ENCODE peak calls at places on chromosomes 2 and 18, in four cellular contexts. E is kidney tubule cell, S is HL-60, U is tibial nerve. W is an unnamed sample.
A peak's percentile ranks its signal among the peaks of the same experiment; 100 is the strongest.

GRCh38 chr2:173414823-173415322 is 60.2 kb downstream of the CDCA7 start:
- DNase-seq in E (peak; percentile 66), S (no peak), U (no peak), W (peak; percentile 19)

GRCh38 chr2:208320686-208321085 is 54.6 kb downstream of the PIKFYVE start:
- DNase-seq in E (no peak), S (no peak), U (peak; percentile 47), W (no peak)

GRCh38 chr18:79422022-79422782 is 26.5 kb downstream of the NFATC1 start:
- DNase-seq in E (no peak), S (no peak), U (peak; percentile 66), W (no peak)

GRCh38 chr2:169472249-169472648 is 7.0 kb upstream of the BBS5 start:
- DNase-seq in E (no peak), S (no peak), U (no peak), W (no peak)

GRCh38 chr2:57080035-57080434 is 896.2 kb downstream of the CCDC85A start:
- DNase-seq in E (no peak), S (no peak), U (no peak), W (no peak)

GRCh38 chr18:34592961-34593382 is 117.1 kb upstream of the DTNA start:
- DNase-seq in E (peak; percentile 89), S (no peak), U (peak; percentile 7), W (peak; percentile 45)

GRCh38 chr2:64750817-64751285 is 97.1 kb upstream of the SERTAD2 start:
- DNase-seq in E (peak; percentile 100), S (peak; percentile 97), U (peak; percentile 98), W (peak; percentile 99)

GRCh38 chr18:76496200-76496890 is 1.3 kb upstream of the ZNF516 start:
- DNase-seq in E (peak; percentile 52), S (peak; percentile 97), U (peak; percentile 66), W (peak; percentile 68)

GRCh38 chr2:150062416-150062815 is 425.1 kb downstream of the RND3 start:
- DNase-seq in E (no peak), S (no peak), U (no peak), W (no peak)

GRCh38 chr2:234446404-234447076 is 50.3 kb downstream of the ARL4C start:
- DNase-seq in E (no peak), S (peak; percentile 91), U (peak; percentile 41), W (no peak)

GRCh38 chr2:25228848-25229674 is 60.7 kb upstream of the POMC start:
- DNase-seq in E (peak; percentile 73), S (peak; percentile 49), U (peak; percentile 67), W (peak; percentile 86)

GRCh38 chr2:14756981-14757657 is 124.6 kb downstream of the LRATD1 start:
- DNase-seq in E (peak; percentile 95), S (peak; percentile 3), U (peak; percentile 15), W (peak; percentile 75)

GRCh38 chr18:74652392-74652988 is 54.8 kb downstream of the ZNF407 start:
- DNase-seq in E (peak; percentile 46), S (no peak), U (peak; percentile 25), W (peak; percentile 36)

GRCh38 chr18:74869904-74870863 is 272.5 kb downstream of the ZNF407 start:
- DNase-seq in E (no peak), S (no peak), U (no peak), W (no peak)

GRCh38 chr2:25700221-25700660 is 26.9 kb upstream of the DTNB start:
- DNase-seq in E (peak; percentile 40), S (peak; percentile 13), U (peak; percentile 17), W (peak; percentile 51)

GRCh38 chr2:224286923-224287322 is 115.0 kb downstream of the FAM124B start:
- DNase-seq in E (peak; percentile 25), S (no peak), U (no peak), W (no peak)

GRCh38 chr2:233417282-233417681 is 63.0 kb downstream of the DGKD start:
- DNase-seq in E (no peak), S (no peak), U (no peak), W (no peak)

GRCh38 chr2:216735086-216735485 is 39.7 kb upstream of the IGFBP5 start:
- DNase-seq in E (no peak), S (no peak), U (no peak), W (no peak)

GRCh38 chr2:26846881-26847662 is 860 bp upstream of the DPYSL5 start:
- DNase-seq in E (no peak), S (no peak), U (no peak), W (no peak)

GRCh38 chr18:12307871-12308385 is at the start of gene TUBB6:
- DNase-seq in E (peak; percentile 81), S (no peak), U (peak; percentile 49), W (peak; percentile 57)

GRCh38 chr2:172305066-172305465 is 122.3 kb upstream of the ITGA6 start:
- DNase-seq in E (no peak), S (no peak), U (no peak), W (no peak)

GRCh38 chr2:229033816-229034215 is 237.3 kb downstream of the PID1 start:
- DNase-seq in E (no peak), S (no peak), U (no peak), W (no peak)

GRCh38 chr2:46394649-46395510 is 84.5 kb upstream of the TMEM247 start:
- DNase-seq in E (no peak), S (no peak), U (no peak), W (no peak)

GRCh38 chr2:7588295-7588694 is 671.1 kb downstream of the RNF144A start:
- DNase-seq in E (no peak), S (no peak), U (no peak), W (no peak)

GRCh38 chr18:8911408-8912340 is 190.8 kb upstream of the NDUFV2 start:
- DNase-seq in E (no peak), S (no peak), U (no peak), W (no peak)

GRCh38 chr18:62409821-62410220 is 84.7 kb downstream of the TNFRSF11A start:
- DNase-seq in E (peak; percentile 46), S (no peak), U (no peak), W (no peak)

GRCh38 chr2:142825861-142826260 is 51.6 kb upstream of the KYNU start:
- DNase-seq in E (no peak), S (no peak), U (no peak), W (no peak)

GRCh38 chr2:120912101-120912985 is 176.7 kb downstream of the GLI2 start:
- DNase-seq in E (no peak), S (no peak), U (peak; percentile 71), W (no peak)

GRCh38 chr2:65300134-65300771 is 72.6 kb downstream of the ACTR2 start:
- DNase-seq in E (peak; percentile 35), S (no peak), U (peak; percentile 77), W (no peak)

GRCh38 chr2:157769866-157770265 is 106.3 kb downstream of the ACVR1 start:
- DNase-seq in E (no peak), S (no peak), U (no peak), W (no peak)

GRCh38 chr2:176118606-176119370 is 2.2 kb downstream of the HOXD10 start:
- DNase-seq in E (peak; percentile 84), S (no peak), U (no peak), W (no peak)

GRCh38 chr2:74333175-74333574 is 10.0 kb downstream of the SLC4A5 start:
- DNase-seq in E (peak; percentile 28), S (no peak), U (no peak), W (peak; percentile 56)

GRCh38 chr2:230714122-230714453 is 1.4 kb downstream of the CAB39 start:
- DNase-seq in E (peak; percentile 74), S (no peak), U (no peak), W (peak; percentile 80)

GRCh38 chr2:126891681-126892500 is 6.8 kb upstream of the TEX51 start:
- DNase-seq in E (no peak), S (no peak), U (no peak), W (no peak)

GRCh38 chr2:10300997-10301945 is 1.4 kb upstream of the HPCAL1 start:
- DNase-seq in E (no peak), S (no peak), U (no peak), W (no peak)

GRCh38 chr2:152571035-152571766 is 146.1 kb downstream of the PRPF40A start:
- DNase-seq in E (peak; percentile 68), S (no peak), U (no peak), W (peak; percentile 63)

GRCh38 chr2:222964632-222965031 is 87.4 kb upstream of the KCNE4 start:
- DNase-seq in E (no peak), S (no peak), U (no peak), W (no peak)